ENCODE peak calls at places on chromosomes 2 and 18, in seven cellular contexts. Z is mesothelial cell of epicardium, L is Calu3, V is anterior cingulate cortex, N is HCT116, F is neural crest cell, B is T-helper 2 cell. G is an unnamed sample.

GRCh38 chr2:238945433-238946150 is 97.7 kb downstream of the TWIST2 start:
- DNase-seq in Z (peak), L (peak), B (no peak), V (no peak), N (peak), F (peak), G (no peak)

GRCh38 chr18:24586662-24587360 is 126.4 kb downstream of the HRH4 start:
- DNase-seq in F (no peak), V (no peak), Z (no peak), B (no peak), N (no peak), L (no peak), G (no peak)

GRCh38 chr18:22324191-22325131 is 93.3 kb downstream of the CTAGE1 start:
- DNase-seq in L (peak), V (no peak), B (no peak), F (peak), Z (peak), N (no peak), G (no peak)

GRCh38 chr2:73004889-73005596 is 66.5 kb downstream of the SFXN5 start:
- DNase-seq in V (no peak), F (no peak), N (no peak), Z (peak), B (no peak), L (no peak), G (no peak)

GRCh38 chr18:3397031-3397750 is 52.8 kb upstream of the TGIF1 start:
- DNase-seq in F (no peak), L (no peak), Z (no peak), B (no peak), N (no peak), V (peak), G (peak)

GRCh38 chr2:77034460-77034859 is 487.7 kb downstream of the LRRTM4 start:
- DNase-seq in L (no peak), Z (no peak), N (no peak), V (no peak), F (no peak), B (no peak), G (no peak)

GRCh38 chr2:74708296-74708695 is 54.2 kb downstream of the SEMA4F start:
- DNase-seq in F (no peak), L (no peak), V (no peak), N (no peak), B (no peak), Z (no peak), G (no peak)

GRCh38 chr2:20509766-20510490 is 63.1 kb downstream of the RHOB start:
- DNase-seq in N (peak), V (no peak), Z (peak), B (no peak), F (no peak), L (peak), G (peak)

GRCh38 chr18:13362617-13363016 is 144.1 kb downstream of the LDLRAD4 start:
- DNase-seq in B (no peak), Z (no peak), V (no peak), N (no peak), F (no peak), L (no peak), G (no peak)

GRCh38 chr18:69444221-69444620 is 43.5 kb downstream of the DOK6 start:
- DNase-seq in B (no peak), N (no peak), L (no peak), Z (no peak), F (no peak), V (no peak), G (no peak)

GRCh38 chr2:226123307-226123706 is 676.3 kb downstream of the IRS1 start:
- DNase-seq in Z (no peak), F (no peak), N (no peak), B (no peak), V (no peak), L (no peak), G (no peak)

GRCh38 chr2:65626831-65627230 is 194.4 kb upstream of the SPRED2 start:
- DNase-seq in Z (no peak), F (no peak), B (no peak), V (no peak), L (no peak), N (no peak), G (no peak)

GRCh38 chr2:207892676-207893402 is 123.1 kb upstream of the FZD5 start:
- DNase-seq in N (no peak), B (no peak), F (no peak), L (no peak), Z (no peak), V (no peak), G (no peak)

GRCh38 chr2:231961349-231962166 is at the start of gene DIS3L2:
- DNase-seq in F (peak), V (peak), N (peak), Z (peak), B (peak), L (peak), G (peak)

GRCh38 chr2:97726311-97727064 is 13.1 kb downstream of the ZAP70 start:
- DNase-seq in V (no peak), N (no peak), F (no peak), B (no peak), L (no peak), Z (no peak), G (no peak)

GRCh38 chr2:165008916-165009315 is 53.6 kb upstream of the SLC38A11 start:
- DNase-seq in B (no peak), F (no peak), V (no peak), Z (no peak), L (peak), N (no peak), G (no peak)

GRCh38 chr2:105184420-105184819 is 57.1 kb upstream of the GPR45 start:
- DNase-seq in L (peak), Z (no peak), N (no peak), F (no peak), V (no peak), B (no peak), G (no peak)

GRCh38 chr2:231189171-231189530 is 9.3 kb upstream of the ARMC9 start:
- DNase-seq in V (no peak), B (no peak), Z (no peak), N (no peak), L (no peak), F (no peak), G (no peak)

GRCh38 chr18:23523429-23524212 is 20.3 kb downstream of the RMC1 start:
- DNase-seq in Z (no peak), N (no peak), F (no peak), B (no peak), V (no peak), L (no peak), G (no peak)

GRCh38 chr2:219010162-219010756 is 17.0 kb upstream of the CRYBA2 start:
- DNase-seq in B (no peak), Z (no peak), V (no peak), N (no peak), L (peak), F (no peak), G (no peak)

GRCh38 chr2:31365348-31365747 is 49.2 kb downstream of the XDH start:
- DNase-seq in B (no peak), N (no peak), Z (no peak), V (no peak), L (no peak), F (no peak), G (no peak)

GRCh38 chr2:24970483-24971299 is 1.1 kb downstream of the DNAJC27 start:
- DNase-seq in F (no peak), V (no peak), L (no peak), B (no peak), N (no peak), Z (no peak), G (no peak)

GRCh38 chr2:70080597-70081200 is 6.6 kb upstream of the PCBP1 start:
- DNase-seq in F (no peak), N (no peak), V (no peak), Z (no peak), B (no peak), L (no peak), G (no peak)

GRCh38 chr18:30915336-30915988 is 127.1 kb downstream of the DSC3 start:
- DNase-seq in Z (no peak), V (no peak), N (no peak), L (no peak), B (no peak), F (no peak), G (no peak)

G was measured in amygdala.